ENCODE peak calls at places on chromosomes 3 and 15, in seven cellular contexts. Z, Y, M, G, R, Q and W are unnamed samples.
A peak's percentile ranks its signal among the peaks of the same experiment; 100 is the strongest.

GRCh38 chr15:74396445-74397238 is 29.2 kb upstream of the CYP11A1 start:
- DNase-seq in Z (peak; percentile 99), Q (peak; percentile 85), R (no peak), M (peak; percentile 92), Y (peak; percentile 90), G (peak; percentile 88), W (no peak)

GRCh38 chr3:113531826-113532697 is at the start of gene SIDT1:
- DNase-seq in M (peak; percentile 65), Q (peak; percentile 43), Z (peak; percentile 44), R (no peak), Y (no peak), G (no peak), W (peak; percentile 16)

GRCh38 chr3:120298996-120299395 is 14.0 kb upstream of the GPR156 start:
- DNase-seq in G (no peak), R (no peak), Y (no peak), Z (no peak), M (no peak), Q (no peak), W (no peak)

GRCh38 chr3:66393486-66394260 is 107.1 kb downstream of the LRIG1 start:
- DNase-seq in G (peak; percentile 54), Y (peak; percentile 60), Z (no peak), M (no peak), R (no peak), Q (no peak), W (peak; percentile 63)

GRCh38 chr3:109155828-109156227 is 19.3 kb downstream of the C3orf85 start:
- DNase-seq in Z (no peak), Q (no peak), M (no peak), R (no peak), G (no peak), Y (no peak), W (no peak)

GRCh38 chr3:71057526-71057894 is 526.0 kb downstream of the FOXP1 start:
- DNase-seq in M (no peak), Y (peak; percentile 45), G (peak; percentile 38), R (no peak), Z (peak; percentile 91), Q (peak; percentile 40), W (no peak)

GRCh38 chr15:32802296-32802936 is 84.6 kb downstream of the GREM1 start:
- DNase-seq in Y (peak; percentile 94), Z (peak; percentile 42), Q (peak; percentile 77), R (no peak), M (no peak), G (peak; percentile 92), W (peak; percentile 96)

GRCh38 chr3:181009225-181009624 is 19.7 kb upstream of the DNAJC19 start:
- DNase-seq in Y (no peak), Z (no peak), Q (no peak), R (no peak), M (no peak), G (no peak), W (no peak)

GRCh38 chr15:56428821-56429458 is 36.0 kb downstream of the MNS1 start:
- DNase-seq in Y (peak; percentile 60), M (peak; percentile 16), R (no peak), Z (peak; percentile 59), Q (peak; percentile 47), G (peak; percentile 51), W (peak; percentile 33)

GRCh38 chr3:186187876-186188275 is 79.0 kb upstream of the ETV5 start:
- DNase-seq in Y (no peak), Q (no peak), Z (no peak), G (no peak), M (no peak), R (no peak), W (no peak)

GRCh38 chr15:76983588-76984379 is 11.1 kb upstream of the PSTPIP1 start:
- DNase-seq in G (no peak), Z (no peak), Q (no peak), M (no peak), Y (no peak), R (no peak), W (no peak)

GRCh38 chr3:69294014-69294771 is 91.7 kb downstream of the FRMD4B start:
- DNase-seq in G (peak; percentile 72), M (no peak), Z (peak; percentile 99), Y (peak; percentile 61), Q (peak; percentile 44), R (no peak), W (peak; percentile 63)

DNA sequence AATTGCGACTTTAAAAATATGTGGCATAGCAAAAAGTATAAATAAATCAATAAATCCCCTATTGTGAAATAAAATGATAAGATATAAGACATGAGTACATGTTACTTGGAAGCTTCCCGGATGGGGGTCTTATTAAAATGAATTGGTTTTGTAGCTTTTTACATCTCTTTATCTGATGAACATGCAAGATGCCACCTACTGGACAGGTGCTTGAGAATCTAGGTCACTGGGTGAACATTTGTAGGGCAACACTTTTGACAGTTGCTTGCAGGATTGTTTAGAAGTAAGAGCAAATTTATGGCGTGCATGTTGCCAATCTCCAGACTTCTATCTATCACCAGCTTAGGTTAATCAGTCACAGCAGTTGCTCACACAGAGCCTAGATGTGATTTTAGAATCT is 362.7 kb upstream of the SUCLG2 start:
- DNase-seq in G (no peak), Q (no peak), M (no peak), Z (peak; percentile 3), R (no peak), Y (no peak), W (no peak)
- H3K4me3 ChIP-seq in G (no peak overlapping the region), Q (no peak overlapping the region), M (no peak overlapping the region), Z (no peak overlapping the region), R (no peak overlapping the region), Y (no peak overlapping the region), W (no peak overlapping the region)

GRCh38 chr3:183502782-183503181 is 52.7 kb downstream of the KLHL6 start:
- DNase-seq in Q (peak; percentile 40), M (no peak), G (no peak), R (no peak), Z (no peak), Y (peak; percentile 41), W (peak; percentile 10)

GRCh38 chr3:183502237-183502636 is 53.3 kb downstream of the KLHL6 start:
- DNase-seq in R (no peak), M (no peak), Z (no peak), G (no peak), Y (no peak), Q (no peak), W (no peak)

GRCh38 chr3:183500981-183501704 is 54.4 kb downstream of the KLHL6 start:
- DNase-seq in R (no peak), Y (no peak), Q (no peak), Z (no peak), G (no peak), M (no peak), W (no peak)

GRCh38 chr3:183504597-183504996 is 50.9 kb downstream of the KLHL6 start:
- DNase-seq in M (no peak), Z (no peak), Y (no peak), R (no peak), Q (no peak), G (no peak), W (no peak)

DNA sequence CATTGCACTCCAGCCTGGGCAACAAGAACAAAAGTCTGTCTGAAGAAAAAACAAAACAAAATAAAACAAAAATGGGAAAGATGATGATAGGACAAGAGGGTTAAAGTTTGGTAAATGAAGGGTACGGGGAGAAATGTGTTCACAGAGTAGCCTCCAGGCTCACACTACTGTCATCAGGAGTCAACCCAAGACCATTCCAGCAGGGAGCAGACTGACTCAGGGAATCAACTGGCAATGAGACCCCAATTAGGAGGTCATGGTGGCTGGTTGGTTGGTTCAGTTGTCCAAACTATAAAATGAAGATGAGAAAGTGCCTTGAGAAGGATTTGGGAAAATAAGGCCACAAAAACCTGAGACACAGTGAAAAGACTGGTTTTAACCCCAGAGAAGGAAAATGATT is 51.8 kb downstream of the KLHL6 start:
- DNase-seq in Z (no peak), G (no peak), Y (no peak), Q (no peak), M (no peak), R (no peak), W (no peak)
- TF ChIP-seq CTCF in Z (no peak), G (no peak), Y (no peak), Q (no peak), M (no peak), R (no peak), W (no peak)

GRCh38 chr3:39409514-39410136 is 3.1 kb downstream of the RPSA start:
- DNase-seq in Q (no peak), Z (no peak), Y (no peak), M (no peak), R (no peak), G (no peak), W (no peak)
- H3K4me3 ChIP-seq in Q (no peak overlapping the region), Z (no peak overlapping the region), Y (no peak overlapping the region), M (peak overlapping the region; percentile 7), R (no peak overlapping the region), G (peak overlapping the region; percentile 23), W (no peak overlapping the region)

GRCh38 chr15:89662893-89663673 is 7.8 kb upstream of the KIF7 start:
- DNase-seq in Q (peak; percentile 98), Y (peak; percentile 94), R (peak; percentile 60), G (peak; percentile 94), M (no peak), Z (peak; percentile 47), W (peak; percentile 90)
- TF ChIP-seq CTCF in Q (no peak), Y (peak; percentile 10), R (no peak), G (no peak), M (no peak), Z (no peak), W (peak; percentile 12)

GRCh38 chr15:44729394-44729913 is 6.9 kb upstream of the TRIM69 start:
- DNase-seq in Q (no peak), G (peak; percentile 40), R (peak; percentile 29), Y (peak; percentile 27), Z (no peak), M (no peak), W (peak; percentile 49)

GRCh38 chr15:44727462-44728231 is 8.7 kb upstream of the TRIM69 start:
- DNase-seq in Q (no peak), M (no peak), Z (peak; percentile 72), G (no peak), R (no peak), Y (peak; percentile 9), W (no peak)

GRCh38 chr15:44726136-44726535 is 10.2 kb upstream of the TRIM69 start:
- DNase-seq in Y (peak; percentile 51), G (peak; percentile 33), M (no peak), Q (peak; percentile 39), Z (no peak), R (no peak), W (peak; percentile 37)

GRCh38 chr15:44726568-44727461 is 9.5 kb upstream of the TRIM69 start:
- DNase-seq in M (peak; percentile 97), R (no peak), Z (peak; percentile 89), Q (peak; percentile 94), Y (peak; percentile 93), G (peak; percentile 96), W (peak; percentile 97)

GRCh38 chr15:44728576-44729393 is 7.5 kb upstream of the TRIM69 start:
- DNase-seq in Q (peak; percentile 98), R (peak; percentile 92), Y (peak; percentile 99), Z (peak; percentile 96), G (peak; percentile 99), M (peak; percentile 99), W (peak; percentile 100)
- H3K4me3 ChIP-seq in Q (peak overlapping the region; percentile 90), R (peak overlapping the region; percentile 84), Y (peak overlapping the region; percentile 82), Z (peak overlapping the region; percentile 57), G (peak overlapping the region; percentile 94), M (peak overlapping the region; percentile 91), W (peak overlapping the region; percentile 84)